ENCODE peak calls at places on chromosomes 5 and 9, in four cellular contexts. I is GM13976, L is sigmoid colon, W is heart right ventricle. H is an unnamed sample.

GRCh38 chr5:157972579-157972978 is 113.6 kb upstream of the CLINT1 start:
- DNase-seq in I (no peak), L (no peak), W (no peak), H (no peak)

GRCh38 chr9:110847661-110848060 is 179.1 kb downstream of the MUSK start:
- DNase-seq in I (no peak), W (no peak), L (no peak), H (no peak)

GRCh38 chr5:120517607-120518252 is 53.6 kb downstream of the PRR16 start:
- DNase-seq in I (no peak), L (no peak), W (no peak), H (no peak)

GRCh38 chr5:142611154-142611553 is 74.7 kb downstream of the FGF1 start:
- DNase-seq in W (peak), L (peak), I (peak), H (peak)

GRCh38 chr5:76082790-76083554 is at the start of gene SV2C:
- DNase-seq in I (peak), W (no peak), L (no peak), H (peak)

GRCh38 chr5:62605638-62606037 is 27.0 kb downstream of the LRRC70 start:
- DNase-seq in W (no peak), I (no peak), L (no peak), H (no peak)

GRCh38 chr9:107907715-107908114 is 418.1 kb upstream of the KLF4 start:
- DNase-seq in L (no peak), I (no peak), W (no peak), H (no peak)

GRCh38 chr9:76987594-76988200 is 31.8 kb upstream of the FOXB2 start:
- DNase-seq in I (peak), W (no peak), L (no peak), H (peak)

GRCh38 chr9:120104771-120105170 is 475.2 kb downstream of the CDK5RAP2 start:
- DNase-seq in L (no peak), I (no peak), W (no peak), H (no peak)

GRCh38 chr9:120107138-120107537 is 472.8 kb downstream of the CDK5RAP2 start:
- DNase-seq in W (no peak), L (no peak), I (no peak), H (no peak)

GRCh38 chr9:120110520-120110919 is 469.4 kb downstream of the CDK5RAP2 start:
- DNase-seq in W (no peak), I (no peak), L (no peak), H (no peak)

DNA sequence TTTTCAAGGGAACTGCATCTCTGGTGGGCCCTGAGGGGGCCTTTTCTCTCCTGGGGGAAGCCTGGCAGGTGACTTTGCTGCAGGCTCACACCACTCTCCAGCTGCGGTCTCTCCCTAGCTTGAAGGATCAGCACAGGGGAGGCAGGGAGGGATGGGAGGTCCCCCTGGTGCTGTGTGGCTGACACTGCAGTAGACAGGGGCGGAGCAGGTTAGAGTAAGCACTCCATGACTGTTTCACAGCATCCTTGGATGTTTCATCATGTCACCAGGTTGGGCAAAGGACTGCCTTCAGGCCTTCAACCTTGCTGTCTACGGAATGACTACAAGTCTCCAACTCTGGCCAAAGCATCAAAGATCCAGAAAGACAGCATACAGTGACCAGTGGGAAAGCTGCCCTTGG is 470.7 kb downstream of the CDK5RAP2 start:
- DNase-seq in I (no peak), L (no peak), W (no peak), H (peak)
- TF ChIP-seq CTCF in I (no peak), L (no peak), W (no peak), H (no peak)

GRCh38 chr9:124133752-124134151 is 122.2 kb downstream of the LHX2 start:
- DNase-seq in W (peak), I (no peak), L (no peak), H (peak)
- TF ChIP-seq CTCF in W (peak), I (peak), L (no peak), H (no peak)

GRCh38 chr9:115107701-115108100 is 10.3 kb downstream of the TNC start:
- DNase-seq in L (no peak), I (no peak), W (no peak), H (no peak)

GRCh38 chr9:115106642-115107041 is 11.3 kb downstream of the TNC start:
- DNase-seq in W (no peak), L (no peak), I (no peak), H (no peak)

GRCh38 chr9:115104908-115105307 is 13.0 kb downstream of the TNC start:
- DNase-seq in W (no peak), I (no peak), L (no peak), H (no peak)

GRCh38 chr9:115103746-115104477 is 14.0 kb downstream of the TNC start:
- DNase-seq in W (no peak), I (no peak), L (no peak), H (no peak)

DNA sequence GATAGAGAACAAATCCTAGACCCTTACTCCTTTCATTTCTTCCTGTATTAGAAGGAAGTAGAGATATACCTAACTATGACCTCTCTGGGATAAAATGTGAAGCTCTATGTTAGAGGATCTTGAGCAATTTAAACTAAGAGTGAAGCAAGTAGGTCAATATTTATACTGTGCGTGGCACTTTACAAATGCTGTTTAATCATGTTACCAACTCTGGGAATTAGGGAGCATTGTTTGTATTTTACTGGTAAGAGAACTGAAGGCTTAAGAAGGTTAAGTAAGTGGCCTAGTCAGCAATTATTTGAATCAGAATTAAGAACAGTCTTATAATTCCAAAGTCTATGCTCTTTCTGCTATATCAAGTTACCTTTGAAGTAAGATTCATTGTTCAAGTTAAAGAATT is 12.0 kb downstream of the TNC start:
- DNase-seq in W (no peak), I (no peak), L (no peak), H (no peak)
- TF ChIP-seq CTCF in W (no peak), I (no peak), L (no peak), H (no peak)

DNA sequence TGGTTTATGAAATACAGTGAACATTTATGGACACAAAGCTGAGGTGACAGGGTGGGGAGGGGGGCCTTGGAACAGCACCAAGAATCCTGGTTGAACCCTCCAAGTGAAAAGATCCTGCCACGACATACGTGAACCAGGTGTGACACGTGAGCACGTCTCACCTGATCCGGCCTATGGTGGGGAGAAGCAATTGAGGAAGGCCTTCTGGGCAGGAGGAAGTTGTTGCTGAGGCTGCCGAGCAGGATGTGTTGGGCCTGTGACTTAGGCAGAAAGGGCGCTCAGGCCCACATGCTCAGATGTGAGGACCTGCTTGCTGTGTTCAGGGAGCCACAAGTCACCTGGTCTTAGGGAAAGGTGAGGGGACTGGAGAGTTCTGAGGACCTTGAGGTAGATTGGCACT is 2.5 kb upstream of the MAPK9 start:
- DNase-seq in W (no peak), I (no peak), L (peak), H (no peak)
- TF ChIP-seq CTCF in W (no peak), I (no peak), L (no peak), H (no peak)

GRCh38 chr5:169828385-169828784 is 151.9 kb downstream of the INSYN2B start:
- DNase-seq in L (no peak), W (no peak), I (no peak), H (no peak)

GRCh38 chr5:169831331-169831730 is 149.0 kb downstream of the INSYN2B start:
- DNase-seq in L (no peak), I (no peak), W (no peak), H (no peak)

GRCh38 chr5:169832236-169832635 is 148.1 kb downstream of the INSYN2B start:
- DNase-seq in L (no peak), I (no peak), W (no peak), H (no peak)

GRCh38 chr5:169827769-169828168 is 152.5 kb downstream of the INSYN2B start:
- DNase-seq in L (no peak), W (no peak), I (no peak), H (no peak)

DNA sequence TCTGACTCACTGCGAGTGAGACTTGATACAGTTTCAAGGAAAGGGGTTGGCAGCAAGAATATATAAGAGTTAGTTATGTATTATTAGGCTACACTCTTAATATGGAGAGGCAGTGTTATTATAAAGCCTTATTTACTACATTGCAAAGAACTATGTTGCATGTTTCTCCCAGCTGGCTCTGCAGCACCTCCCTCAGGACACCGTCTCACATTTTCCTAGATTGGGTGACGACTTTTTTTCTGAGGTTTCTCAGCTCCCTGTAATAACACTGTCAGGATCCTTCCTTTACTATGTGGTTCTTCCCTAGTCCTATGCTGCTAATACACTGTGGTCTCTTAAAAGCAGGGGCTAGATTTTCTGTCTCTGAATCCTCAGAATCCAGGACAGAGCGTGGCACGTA is 153.7 kb downstream of the INSYN2B start:
- DNase-seq in I (no peak), L (no peak), W (no peak), H (no peak)
- TF ChIP-seq CTCF in I (no peak), L (no peak), W (no peak), H (no peak)

DNA sequence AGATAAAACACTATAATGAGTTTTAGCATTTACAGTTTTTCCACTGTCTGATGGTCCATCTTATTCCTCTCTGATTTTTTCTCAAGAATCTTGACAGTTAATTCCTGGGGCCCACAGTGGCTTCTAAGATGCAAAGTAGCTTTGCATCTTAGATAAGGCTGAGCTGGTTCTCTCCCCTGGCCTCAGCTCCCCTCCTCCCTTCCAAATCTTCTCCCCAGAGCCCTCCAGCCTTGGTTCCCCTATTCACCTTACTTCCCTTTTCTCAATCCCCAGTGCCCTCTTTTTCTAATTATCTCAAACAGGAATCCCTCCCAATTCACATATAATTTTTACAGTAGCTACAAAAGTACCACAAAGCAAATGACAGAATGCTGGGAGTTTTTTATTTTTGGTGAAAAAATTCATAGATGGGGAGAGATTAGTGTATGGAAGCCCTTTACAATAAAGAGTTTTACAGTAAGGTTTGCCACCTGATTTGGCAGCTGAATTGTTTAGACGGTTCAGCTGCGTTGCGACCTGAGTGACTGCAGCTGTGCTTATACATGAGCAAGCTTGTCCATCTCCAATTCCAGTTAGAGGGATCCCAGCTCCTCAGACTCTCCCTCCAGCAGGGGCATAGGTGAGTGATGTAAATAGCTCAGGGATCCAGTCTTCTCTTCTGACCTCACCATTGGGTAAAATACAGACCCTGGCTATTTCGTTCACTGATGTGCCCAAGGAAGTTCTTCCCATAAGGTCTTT is 51.4 kb upstream of the CKMT2 start:
- DNase-seq in W (no peak), I (no peak), L (no peak), H (no peak)
- TF ChIP-seq CTCF in W (no peak), I (no peak), L (no peak), H (no peak)

GRCh38 chr5:135217669-135218485 is 181.2 kb downstream of the MACROH2A1 start:
- DNase-seq in I (no peak), W (no peak), L (no peak), H (no peak)
- TF ChIP-seq CTCF in I (no peak), W (no peak), L (no peak), H (no peak)

DNA sequence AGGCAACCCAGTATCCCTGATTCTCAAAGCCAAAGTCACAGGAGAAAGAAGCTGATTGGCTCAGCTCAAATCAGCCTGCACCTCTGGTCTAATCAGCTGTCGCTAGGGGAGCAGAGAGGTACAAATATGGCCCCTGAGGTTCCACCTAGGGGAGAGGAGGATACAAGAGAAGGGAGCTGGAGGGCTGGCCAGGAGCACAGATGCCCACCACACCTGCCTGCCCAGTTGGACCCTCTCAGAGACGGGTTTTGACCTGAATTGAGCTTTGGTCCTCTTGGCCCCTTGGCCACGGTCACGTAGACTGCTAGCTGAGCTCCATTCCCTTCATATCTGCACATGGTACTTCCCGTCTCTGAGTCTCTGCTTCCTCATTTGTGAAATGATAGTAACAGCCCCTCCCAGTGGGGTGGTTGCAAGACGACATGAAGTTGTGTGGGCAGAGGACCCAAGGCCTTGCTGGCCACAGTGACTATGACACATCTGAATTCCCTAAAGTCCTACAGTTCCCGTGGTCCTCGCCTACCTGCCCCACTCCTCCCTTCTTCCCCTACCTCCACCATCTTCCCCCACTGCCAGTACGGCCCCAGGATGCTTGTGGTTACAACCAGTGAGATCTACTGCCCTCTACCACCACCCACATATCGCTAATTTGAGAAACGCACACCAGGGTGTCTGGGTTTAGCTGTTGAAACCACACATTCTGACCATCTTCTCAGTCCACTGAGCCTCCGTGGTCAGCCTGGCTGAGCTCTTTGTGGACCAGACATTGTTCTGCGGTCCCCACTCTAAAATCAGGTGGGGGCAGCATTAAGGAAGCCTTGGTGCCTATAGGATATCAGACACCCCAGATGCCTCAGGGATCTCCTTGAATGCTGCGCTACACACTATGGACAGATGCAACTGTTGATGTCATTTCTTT is 60.3 kb upstream of the NEK6 start:
- DNase-seq in W (no peak), I (peak), L (peak), H (peak)
- TF ChIP-seq CTCF in W (no peak), I (no peak), L (no peak), H (no peak)

GRCh38 chr9:105044458-105044857 is 116.5 kb upstream of the ABCA1 start:
- DNase-seq in L (no peak), W (no peak), I (no peak), H (no peak)
- TF ChIP-seq CTCF in L (no peak), W (no peak), I (no peak), H (no peak)

DNA sequence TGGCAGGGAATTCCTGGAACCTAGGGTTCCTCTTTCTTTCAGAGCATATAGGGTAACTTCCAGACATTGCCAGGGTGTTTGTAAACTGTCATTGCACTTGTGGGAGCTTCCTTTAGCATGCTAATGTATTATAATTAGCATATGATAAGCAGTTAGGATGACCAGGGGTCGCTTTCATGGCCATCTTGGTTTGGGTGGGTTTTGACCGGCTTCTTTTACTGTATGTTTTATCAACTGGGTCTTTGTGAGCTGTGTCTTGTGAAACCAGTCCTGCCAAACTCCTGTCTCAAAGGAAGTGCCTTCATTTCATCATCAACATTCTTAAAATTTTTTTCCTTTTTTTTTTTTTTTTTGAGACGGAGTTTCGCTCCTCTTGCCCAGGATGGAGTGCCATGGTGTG is 11.9 kb upstream of the MELK start:
- DNase-seq in L (no peak), I (no peak), W (no peak), H (no peak)
- TF ChIP-seq CTCF in L (no peak), I (no peak), W (no peak), H (no peak)

H was measured in activated CD8-positive, alpha-beta T cell treated with anti-CD3 and anti-CD28 coated beads for 36 hours.